ENCODE peak calls at places on chromosomes 16 and 17, in five cellular contexts. C, T, Q, F and M are unnamed samples.

GRCh38 chr16:15650698-15651161 is 685 bp downstream of the NDE1 start:
- DNase-seq in T (no peak), C (peak; percentile 21), F (peak; percentile 80), Q (peak; percentile 31), M (no peak)

GRCh38 chr16:8575399-8575798 is 14.9 kb downstream of the TMEM114 start:
- DNase-seq in Q (no peak), T (no peak), C (no peak), F (no peak), M (no peak)

GRCh38 chr16:67207857-67208524 is 9.1 kb downstream of the ELMO3 start:
- DNase-seq in Q (no peak), T (no peak), C (peak; percentile 86), F (no peak), M (no peak)

GRCh38 chr16:88434353-88434690 is 18.8 kb upstream of the ZFPM1 start:
- DNase-seq in T (no peak), F (no peak), C (no peak), Q (no peak), M (no peak)

GRCh38 chr17:49968380-49969133 is 433 bp upstream of the DLX4 start:
- DNase-seq in T (peak; percentile 79), F (peak; percentile 84), C (peak; percentile 71), Q (peak; percentile 36), M (peak; percentile 33)

GRCh38 chr17:34979153-34979552 is 1.2 kb upstream of the LIG3 start:
- DNase-seq in Q (no peak), C (no peak), T (no peak), F (no peak), M (no peak)

GRCh38 chr16:14148569-14148968 is 77.5 kb downstream of the MRTFB start:
- DNase-seq in T (no peak), F (no peak), C (no peak), Q (no peak), M (no peak)

GRCh38 chr17:75238684-75239191 is 22.7 kb downstream of the GGA3 start:
- DNase-seq in F (peak; percentile 80), Q (peak; percentile 39), C (peak; percentile 77), T (peak; percentile 60), M (no peak)

GRCh38 chr17:8210761-8211458 is 535 bp upstream of the AURKB start:
- DNase-seq in Q (no peak), F (no peak), C (no peak), T (no peak), M (no peak)

GRCh38 chr17:72512649-72513556 is 392.1 kb downstream of the SOX9 start:
- DNase-seq in T (no peak), C (no peak), Q (no peak), F (no peak), M (no peak)

GRCh38 chr17:60425626-60426025 is 3.3 kb downstream of the CHCT1 start:
- DNase-seq in Q (no peak), T (no peak), C (no peak), F (no peak), M (no peak)

GRCh38 chr17:3558603-3559269 is 1.1 kb upstream of the TRPV3 start:
- DNase-seq in C (peak; percentile 74), Q (peak; percentile 30), F (no peak), T (no peak), M (peak; percentile 36)

GRCh38 chr16:21524068-21524751 is 75.2 kb upstream of the METTL9 start:
- DNase-seq in T (peak; percentile 19), C (no peak), Q (no peak), F (peak; percentile 71), M (no peak)

GRCh38 chr16:85401370-85401916 is 211.7 kb upstream of the GSE1 start:
- DNase-seq in C (no peak), T (peak; percentile 15), F (peak; percentile 70), Q (peak; percentile 5), M (no peak)

GRCh38 chr16:2026461-2027023 is at the start of gene NHERF2:
- DNase-seq in F (no peak), C (peak; percentile 37), T (peak; percentile 76), Q (no peak), M (no peak)